ENCODE peak calls at places on chromosome 13, in seven cellular contexts. One of them, this sample, is unnamed.

GRCh38 chr13:33280923-33281322 is 4.6 kb downstream of the STARD13 start:
- DNase-seq in CD4-positive, alpha-beta T cell: no peak
- DNase-seq in fibroblast of the aortic adventitia: no peak
- DNase-seq in CD8-positive, alpha-beta T cell: no peak
- DNase-seq in AG09319: no peak
- DNase-seq in GM13977: no peak
- DNase-seq in body of pancreas: no peak
- DNase-seq in this sample: no peak

GRCh38 chr13:66353664-66354063 is 876.5 kb downstream of the PCDH9 start:
- DNase-seq in AG09319: no peak
- DNase-seq in CD8-positive, alpha-beta T cell: no peak
- DNase-seq in GM13977: no peak
- DNase-seq in CD4-positive, alpha-beta T cell: no peak
- DNase-seq in fibroblast of the aortic adventitia: peak
- DNase-seq in body of pancreas: peak
- DNase-seq in this sample: no peak

GRCh38 chr13:94419304-94419943 is 60.1 kb downstream of the DCT start:
- DNase-seq in AG09319: no peak
- DNase-seq in CD4-positive, alpha-beta T cell: no peak
- DNase-seq in CD8-positive, alpha-beta T cell: no peak
- DNase-seq in fibroblast of the aortic adventitia: peak
- DNase-seq in GM13977: no peak
- DNase-seq in body of pancreas: no peak
- DNase-seq in this sample: peak

GRCh38 chr13:99978781-99979452 is 2.7 kb upstream of the ZIC2 start:
- DNase-seq in fibroblast of the aortic adventitia: no peak
- DNase-seq in AG09319: no peak
- DNase-seq in body of pancreas: no peak
- DNase-seq in GM13977: no peak
- DNase-seq in CD4-positive, alpha-beta T cell: no peak
- DNase-seq in CD8-positive, alpha-beta T cell: no peak
- DNase-seq in this sample: no peak

GRCh38 chr13:94427313-94427712 is 52.2 kb downstream of the DCT start:
- DNase-seq in CD8-positive, alpha-beta T cell: no peak
- DNase-seq in body of pancreas: no peak
- DNase-seq in fibroblast of the aortic adventitia: no peak
- DNase-seq in GM13977: no peak
- DNase-seq in AG09319: no peak
- DNase-seq in CD4-positive, alpha-beta T cell: no peak
- DNase-seq in this sample: no peak

GRCh38 chr13:92838786-92839185 is 387.8 kb upstream of the GPC6 start:
- DNase-seq in body of pancreas: no peak
- DNase-seq in CD8-positive, alpha-beta T cell: no peak
- DNase-seq in GM13977: peak
- DNase-seq in CD4-positive, alpha-beta T cell: no peak
- DNase-seq in AG09319: peak
- DNase-seq in fibroblast of the aortic adventitia: peak
- DNase-seq in this sample: no peak

GRCh38 chr13:97844151-97844550 is 109.3 kb upstream of the IPO5 start:
- DNase-seq in CD4-positive, alpha-beta T cell: no peak
- DNase-seq in CD8-positive, alpha-beta T cell: no peak
- DNase-seq in fibroblast of the aortic adventitia: no peak
- DNase-seq in AG09319: no peak
- DNase-seq in GM13977: no peak
- DNase-seq in body of pancreas: no peak
- DNase-seq in this sample: no peak

GRCh38 chr13:106858910-106859309 is 291.0 kb upstream of the ARGLU1 start:
- DNase-seq in CD4-positive, alpha-beta T cell: no peak
- DNase-seq in AG09319: no peak
- DNase-seq in body of pancreas: no peak
- DNase-seq in GM13977: no peak
- DNase-seq in CD8-positive, alpha-beta T cell: no peak
- DNase-seq in fibroblast of the aortic adventitia: no peak
- DNase-seq in this sample: no peak

GRCh38 chr13:33642374-33643065 is 175.4 kb upstream of the RFC3 start:
- DNase-seq in CD4-positive, alpha-beta T cell: no peak
- DNase-seq in GM13977: no peak
- DNase-seq in AG09319: peak
- DNase-seq in CD8-positive, alpha-beta T cell: no peak
- DNase-seq in body of pancreas: peak
- DNase-seq in fibroblast of the aortic adventitia: peak
- DNase-seq in this sample: no peak

GRCh38 chr13:27923794-27924528 is 4.2 kb downstream of the PDX1 start:
- DNase-seq in CD8-positive, alpha-beta T cell: no peak
- DNase-seq in body of pancreas: peak
- DNase-seq in GM13977: peak
- DNase-seq in CD4-positive, alpha-beta T cell: no peak
- DNase-seq in fibroblast of the aortic adventitia: no peak
- DNase-seq in AG09319: no peak
- DNase-seq in this sample: no peak

GRCh38 chr13:77300176-77301141 is 26.4 kb downstream of the MYCBP2 start:
- DNase-seq in CD8-positive, alpha-beta T cell: no peak
- DNase-seq in AG09319: no peak
- DNase-seq in GM13977: no peak
- DNase-seq in body of pancreas: no peak
- DNase-seq in fibroblast of the aortic adventitia: peak
- DNase-seq in CD4-positive, alpha-beta T cell: no peak
- DNase-seq in this sample: peak

GRCh38 chr13:77309254-77309653 is 17.6 kb downstream of the MYCBP2 start:
- DNase-seq in CD4-positive, alpha-beta T cell: no peak
- DNase-seq in CD8-positive, alpha-beta T cell: no peak
- DNase-seq in body of pancreas: no peak
- DNase-seq in fibroblast of the aortic adventitia: no peak
- DNase-seq in AG09319: no peak
- DNase-seq in GM13977: no peak
- DNase-seq in this sample: no peak

GRCh38 chr13:77310161-77310560 is 16.7 kb downstream of the MYCBP2 start:
- DNase-seq in fibroblast of the aortic adventitia: no peak
- DNase-seq in body of pancreas: no peak
- DNase-seq in AG09319: no peak
- DNase-seq in CD4-positive, alpha-beta T cell: no peak
- DNase-seq in CD8-positive, alpha-beta T cell: no peak
- DNase-seq in GM13977: no peak
- DNase-seq in this sample: no peak

GRCh38 chr13:77306458-77306857 is 20.4 kb downstream of the MYCBP2 start:
- DNase-seq in AG09319: no peak
- DNase-seq in CD4-positive, alpha-beta T cell: no peak
- DNase-seq in GM13977: no peak
- DNase-seq in fibroblast of the aortic adventitia: no peak
- DNase-seq in body of pancreas: no peak
- DNase-seq in CD8-positive, alpha-beta T cell: no peak
- DNase-seq in this sample: no peak

DNA sequence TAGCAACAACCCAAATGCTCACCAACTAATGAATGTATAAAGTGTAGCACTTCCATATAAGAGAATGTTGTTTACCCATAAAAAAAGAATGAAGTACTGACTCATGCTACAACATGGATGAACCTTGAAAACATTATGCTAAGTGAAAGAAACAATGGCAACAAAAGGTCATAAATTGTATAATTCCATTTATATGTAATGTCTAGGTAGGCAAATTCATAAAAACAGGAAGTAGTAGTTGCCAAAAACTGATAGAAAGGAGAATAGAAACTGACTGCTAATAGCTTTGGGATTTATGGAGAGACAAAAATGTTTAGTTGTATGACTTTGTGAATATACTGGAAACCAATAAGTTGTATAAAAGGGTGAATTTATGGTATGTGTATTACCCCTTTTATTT is 21.6 kb downstream of the MYCBP2 start:
- DNase-seq in fibroblast of the aortic adventitia: no peak
- DNase-seq in CD4-positive, alpha-beta T cell: no peak
- DNase-seq in AG09319: no peak
- DNase-seq in CD8-positive, alpha-beta T cell: no peak
- DNase-seq in body of pancreas: no peak
- DNase-seq in GM13977: no peak
- DNase-seq in this sample: no peak
- TF ChIP-seq CTCF in fibroblast of the aortic adventitia: no peak
- TF ChIP-seq CTCF in CD4-positive, alpha-beta T cell: no peak
- TF ChIP-seq CTCF in AG09319: no peak
- TF ChIP-seq CTCF in CD8-positive, alpha-beta T cell: no peak
- TF ChIP-seq CTCF in body of pancreas: no peak
- TF ChIP-seq CTCF in GM13977: no peak
- TF ChIP-seq CTCF in this sample: no peak

GRCh38 chr13:40992678-40993077 is 26.4 kb downstream of the ELF1 start:
- DNase-seq in CD4-positive, alpha-beta T cell: no peak
- DNase-seq in AG09319: no peak
- DNase-seq in CD8-positive, alpha-beta T cell: no peak
- DNase-seq in GM13977: no peak
- DNase-seq in body of pancreas: no peak
- DNase-seq in fibroblast of the aortic adventitia: peak
- DNase-seq in this sample: no peak
- TF ChIP-seq CTCF in CD4-positive, alpha-beta T cell: peak
- TF ChIP-seq CTCF in AG09319: no peak
- TF ChIP-seq CTCF in CD8-positive, alpha-beta T cell: peak
- TF ChIP-seq CTCF in GM13977: peak
- TF ChIP-seq CTCF in body of pancreas: no peak
- TF ChIP-seq CTCF in fibroblast of the aortic adventitia: no peak
- TF ChIP-seq CTCF in this sample: peak

GRCh38 chr13:31947506-31947905 is 84.1 kb upstream of the FRY start:
- DNase-seq in GM13977: no peak
- DNase-seq in CD8-positive, alpha-beta T cell: no peak
- DNase-seq in fibroblast of the aortic adventitia: no peak
- DNase-seq in CD4-positive, alpha-beta T cell: no peak
- DNase-seq in AG09319: no peak
- DNase-seq in body of pancreas: peak
- DNase-seq in this sample: no peak

GRCh38 chr13:31945202-31945978 is 86.2 kb upstream of the FRY start:
- DNase-seq in CD8-positive, alpha-beta T cell: no peak
- DNase-seq in fibroblast of the aortic adventitia: peak
- DNase-seq in GM13977: no peak
- DNase-seq in AG09319: peak
- DNase-seq in body of pancreas: peak
- DNase-seq in CD4-positive, alpha-beta T cell: no peak
- DNase-seq in this sample: no peak

GRCh38 chr13:31946091-31946770 is 85.3 kb upstream of the FRY start:
- DNase-seq in CD8-positive, alpha-beta T cell: no peak
- DNase-seq in body of pancreas: no peak
- DNase-seq in GM13977: no peak
- DNase-seq in CD4-positive, alpha-beta T cell: no peak
- DNase-seq in fibroblast of the aortic adventitia: peak
- DNase-seq in AG09319: peak
- DNase-seq in this sample: no peak

GRCh38 chr13:31944262-31945160 is 87.1 kb upstream of the FRY start:
- DNase-seq in fibroblast of the aortic adventitia: no peak
- DNase-seq in body of pancreas: no peak
- DNase-seq in AG09319: no peak
- DNase-seq in CD4-positive, alpha-beta T cell: no peak
- DNase-seq in GM13977: no peak
- DNase-seq in CD8-positive, alpha-beta T cell: no peak
- DNase-seq in this sample: no peak

DNA sequence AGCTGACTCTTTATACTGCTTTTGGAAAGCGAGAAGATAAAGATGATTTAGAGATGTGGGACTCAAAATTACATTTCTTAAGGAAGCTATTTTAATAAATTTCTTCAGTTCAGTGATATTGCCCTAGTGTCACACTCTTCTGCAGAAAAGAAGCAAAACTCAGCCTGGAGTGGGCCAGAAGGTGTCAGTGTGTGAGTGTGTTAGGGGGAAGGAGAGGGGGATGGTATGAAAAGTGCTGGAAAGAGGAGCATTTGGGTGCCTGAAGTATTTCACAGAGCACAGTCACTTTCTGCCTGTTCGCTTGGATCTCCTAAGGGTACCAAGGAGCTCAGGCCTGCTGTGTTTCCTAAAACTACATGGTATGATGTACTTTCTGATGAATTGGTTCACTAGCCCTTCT is 84.5 kb upstream of the FRY start:
- DNase-seq in CD8-positive, alpha-beta T cell: no peak
- DNase-seq in CD4-positive, alpha-beta T cell: no peak
- DNase-seq in fibroblast of the aortic adventitia: no peak
- DNase-seq in AG09319: no peak
- DNase-seq in body of pancreas: peak
- DNase-seq in GM13977: no peak
- DNase-seq in this sample: no peak
- TF ChIP-seq CTCF in CD8-positive, alpha-beta T cell: no peak
- TF ChIP-seq CTCF in CD4-positive, alpha-beta T cell: no peak
- TF ChIP-seq CTCF in fibroblast of the aortic adventitia: no peak
- TF ChIP-seq CTCF in AG09319: peak
- TF ChIP-seq CTCF in body of pancreas: no peak
- TF ChIP-seq CTCF in GM13977: no peak
- TF ChIP-seq CTCF in this sample: no peak

DNA sequence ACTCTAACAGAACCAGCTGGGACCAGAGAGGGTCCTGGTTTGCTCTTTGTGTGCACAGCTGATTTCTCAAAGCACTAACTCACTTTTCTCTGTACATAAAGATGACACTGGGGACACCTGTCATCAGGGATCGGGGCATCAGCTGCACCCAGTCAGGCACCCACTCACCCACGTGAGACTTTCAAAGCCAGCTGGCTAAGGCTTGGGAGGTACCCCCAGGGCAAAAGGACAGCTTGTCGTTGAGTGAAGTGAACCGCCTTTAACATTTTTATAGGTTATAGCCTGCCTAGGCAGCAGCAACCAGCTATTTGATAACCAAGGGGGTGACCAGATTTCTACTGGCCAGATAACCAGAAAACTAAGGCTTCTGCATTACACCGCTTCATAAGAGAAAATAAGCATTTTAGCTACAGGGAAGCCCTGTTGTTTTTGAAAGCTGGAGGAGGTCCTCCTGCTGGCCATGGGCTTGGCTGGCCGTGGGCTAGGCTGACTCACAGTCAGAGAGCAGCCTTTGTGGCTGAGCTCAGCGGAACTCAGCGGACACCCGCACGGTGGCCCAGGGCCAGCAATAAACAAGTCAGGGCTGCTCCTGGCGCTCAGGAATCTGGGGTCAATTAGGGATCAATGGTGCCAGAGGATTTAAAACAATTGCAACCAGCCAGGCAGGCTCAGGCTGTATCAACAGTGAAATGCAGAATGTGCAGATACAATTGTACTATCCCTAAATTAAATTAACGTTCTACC is 57.1 kb downstream of the ALOX5AP start:
- DNase-seq in CD8-positive, alpha-beta T cell: no peak
- DNase-seq in GM13977: no peak
- DNase-seq in CD4-positive, alpha-beta T cell: no peak
- DNase-seq in fibroblast of the aortic adventitia: peak
- DNase-seq in AG09319: peak
- DNase-seq in body of pancreas: peak
- DNase-seq in this sample: no peak
- TF ChIP-seq CTCF in CD8-positive, alpha-beta T cell: no peak
- TF ChIP-seq CTCF in GM13977: no peak
- TF ChIP-seq CTCF in CD4-positive, alpha-beta T cell: no peak
- TF ChIP-seq CTCF in fibroblast of the aortic adventitia: peak
- TF ChIP-seq CTCF in AG09319: peak
- TF ChIP-seq CTCF in body of pancreas: peak
- TF ChIP-seq CTCF in this sample: no peak